ENCODE peak calls at places on chromosome 4, in nine cellular contexts. Q is heart left ventricle, T is stomach, Z is ovary, H is adrenal gland, N is H1, S is right lobe of liver, E is breast epithelium, F is K562. A is an unnamed sample.

GRCh38 chr4:136505020-136505419 is 1027.3 kb downstream of the PCDH18 start:
- DNase-seq in Q (no peak), Z (no peak), S (no peak), E (no peak), T (no peak), F (no peak), H (no peak), N (no peak), A (no peak)

GRCh38 chr4:93337196-93337595 is 491.4 kb upstream of the ATOH1 start:
- DNase-seq in Z (no peak), E (no peak), F (no peak), T (no peak), H (no peak), N (no peak), Q (no peak), S (no peak), A (no peak)

GRCh38 chr4:93810340-93810992 is 18.1 kb upstream of the ATOH1 start:
- DNase-seq in T (no peak), Q (no peak), E (no peak), N (no peak), F (no peak), S (no peak), Z (peak; percentile 38), H (no peak), A (no peak)

GRCh38 chr4:179465131-179465797 is 2023.0 kb upstream of the AGA start:
- DNase-seq in Q (no peak), T (no peak), E (no peak), S (no peak), H (no peak), Z (no peak), F (no peak), N (peak; percentile 17), A (no peak)

GRCh38 chr4:55297346-55297745 is 48.7 kb upstream of the SRD5A3 start:
- DNase-seq in H (no peak), Z (no peak), S (no peak), Q (no peak), F (peak; percentile 33), E (no peak), N (no peak), T (peak; percentile 58), A (no peak)

GRCh38 chr4:5470318-5470889 is 238.0 kb downstream of the EVC2 start:
- DNase-seq in E (peak; percentile 6), S (no peak), Z (no peak), F (no peak), N (no peak), H (no peak), T (no peak), Q (no peak), A (no peak)

GRCh38 chr4:168654206-168655174 is 157.6 kb downstream of the PALLD start:
- DNase-seq in E (no peak), T (peak; percentile 57), H (no peak), Z (no peak), Q (no peak), F (no peak), S (no peak), N (no peak), A (no peak)

GRCh38 chr4:165293061-165293460 is 34.4 kb upstream of the MSMO1 start:
- DNase-seq in H (no peak), F (no peak), Q (no peak), S (no peak), Z (no peak), E (no peak), T (no peak), N (peak; percentile 17), A (no peak)

GRCh38 chr4:21641696-21642095 is 306.9 kb downstream of the KCNIP4 start:
- DNase-seq in E (no peak), Z (no peak), H (no peak), S (no peak), F (no peak), N (no peak), Q (no peak), T (no peak), A (no peak)

GRCh38 chr4:182770969-182771330 is 146.2 kb downstream of the DCTD start:
- DNase-seq in Q (no peak), Z (no peak), H (no peak), N (no peak), T (no peak), E (no peak), F (no peak), S (no peak), A (no peak)

GRCh38 chr4:128056396-128056795 is 4.7 kb upstream of the LARP1B start:
- DNase-seq in H (no peak), F (no peak), N (no peak), E (no peak), Q (no peak), Z (no peak), T (no peak), S (no peak), A (no peak)

GRCh38 chr4:128060130-128060619 is 937 bp upstream of the LARP1B start:
- DNase-seq in S (no peak), Q (no peak), H (no peak), N (no peak), F (peak; percentile 12), E (no peak), T (no peak), Z (no peak), A (no peak)

GRCh38 chr4:128060620-128061565 is at the start of gene LARP1B:
- DNase-seq in E (peak; percentile 95), F (peak; percentile 95), Z (peak; percentile 94), Q (peak; percentile 96), N (peak; percentile 85), S (peak; percentile 99), T (peak; percentile 97), H (peak; percentile 98), A (peak; percentile 99)

GRCh38 chr4:128061566-128062536 is 739 bp downstream of the LARP1B start:
- DNase-seq in H (peak; percentile 79), Q (peak; percentile 59), N (no peak), S (peak; percentile 77), E (peak; percentile 56), Z (peak; percentile 40), T (peak; percentile 62), F (peak; percentile 49), A (peak; percentile 95)
- TF ChIP-seq POLR2A in H (peak; percentile 43), Q (no peak), N (peak; percentile 27), S (peak; percentile 29), E (no peak), Z (no peak), T (no peak), F (no peak), A (no peak)

DNA sequence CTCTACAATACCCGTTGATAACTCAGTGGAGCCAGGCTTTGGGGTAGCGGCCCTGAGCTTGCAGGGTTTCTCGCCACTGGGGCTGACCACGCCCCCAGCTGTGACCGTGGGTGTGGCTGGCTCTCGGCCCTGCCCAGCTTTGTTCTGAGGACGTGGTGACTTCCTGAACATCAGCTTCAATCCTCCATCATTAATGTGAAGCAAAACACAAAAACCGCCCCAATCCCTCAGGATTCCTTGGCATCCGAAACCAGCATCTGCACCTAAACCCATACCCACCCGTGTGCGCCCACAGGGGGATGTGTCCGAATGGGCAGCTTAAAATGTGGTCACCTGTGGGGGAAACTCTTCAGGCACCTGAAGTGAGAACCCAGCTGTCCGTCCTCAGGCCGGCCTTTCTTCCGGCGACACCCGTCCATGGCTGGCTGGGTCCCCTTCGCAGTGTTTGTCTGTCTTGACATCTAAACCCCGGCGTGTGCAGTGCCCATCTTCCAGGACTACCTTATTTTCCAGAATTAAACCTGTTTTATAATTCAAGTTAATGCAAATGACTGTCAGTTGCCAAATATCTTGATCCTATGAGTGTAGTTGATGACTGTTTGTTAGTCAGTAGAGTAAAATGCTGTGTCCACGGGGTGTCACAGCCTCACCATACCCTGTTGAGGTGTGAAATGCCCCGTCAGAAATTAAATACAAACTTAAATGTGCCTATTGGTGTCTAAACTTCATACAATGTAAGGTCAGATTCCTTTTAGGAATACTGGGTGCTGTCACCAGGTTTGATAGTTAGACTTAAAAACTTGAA is 27.3 kb downstream of the NELFA start:
- DNase-seq in F (peak; percentile 80), N (no peak), Z (no peak), E (no peak), T (peak; percentile 69), S (no peak), Q (no peak), H (no peak), A (peak; percentile 63)
- H3K27ac ChIP-seq in F (peak overlapping the region; percentile 3), N (peak overlapping the region; percentile 29), Z (no peak overlapping the region), E (no peak overlapping the region), T (no peak overlapping the region), S (no peak overlapping the region), Q (no peak overlapping the region), H (no peak overlapping the region), A (no peak overlapping the region)

DNA sequence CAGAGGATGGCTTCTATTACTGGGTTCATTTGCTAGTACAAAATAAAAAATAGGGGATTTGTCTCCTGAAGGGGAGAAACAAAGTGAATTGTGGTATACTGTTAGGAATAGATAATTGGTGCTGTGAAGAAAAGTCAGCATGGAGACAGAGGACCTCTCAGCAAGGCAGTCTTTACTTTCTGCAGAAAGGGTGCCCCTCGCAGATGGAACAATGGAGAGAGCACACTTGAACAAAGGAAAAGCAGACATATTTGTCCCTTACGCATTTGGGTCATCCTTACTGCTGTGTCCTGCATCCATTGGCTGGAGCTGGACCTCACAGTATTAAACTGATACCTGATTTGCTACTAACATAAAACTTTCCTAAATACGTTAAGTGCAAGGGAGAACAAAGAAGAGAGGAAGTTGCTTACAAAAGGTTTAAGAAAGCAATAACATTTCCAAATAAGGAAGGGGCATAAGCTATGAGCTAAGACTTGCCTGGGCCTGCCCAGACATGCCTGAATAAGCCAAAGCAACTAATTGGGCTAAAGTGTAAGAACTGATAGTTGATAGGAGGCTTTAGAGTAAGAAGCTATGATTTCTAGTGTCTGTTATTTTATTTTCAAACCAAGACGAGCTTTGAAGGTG is 83.8 kb downstream of the CCKAR start:
- DNase-seq in F (no peak), N (no peak), Q (no peak), Z (no peak), T (no peak), E (no peak), H (no peak), S (no peak), A (no peak)
- H3K36me3 ChIP-seq in F (peaks cover 11% of the 10 kb centered on the region), N (no peaks in the 10 kb centered on the region), Q (peaks cover 10% of the 10 kb centered on the region), Z (no peaks in the 10 kb centered on the region), T (peaks cover 14% of the 10 kb centered on the region), E (no peaks in the 10 kb centered on the region), H (no peaks in the 10 kb centered on the region), S (no peaks in the 10 kb centered on the region), A (no peaks in the 10 kb centered on the region)

GRCh38 chr4:48686369-48686768 is 93.7 kb downstream of the FRYL start:
- DNase-seq in T (no peak), F (no peak), S (no peak), Q (no peak), E (no peak), N (no peak), Z (no peak), H (no peak), A (no peak)
- TF ChIP-seq POLR2A in T (no peak), F (no peak), S (no peak), Q (no peak), E (no peak), N (no peak), Z (no peak), H (no peak), A (no peak)

GRCh38 chr4:48243897-48244296 is 25.7 kb downstream of the TEC start:
- DNase-seq in F (no peak), Z (no peak), S (no peak), T (no peak), H (no peak), E (no peak), Q (no peak), N (no peak), A (no peak)
- H3K27ac ChIP-seq in F (peak overlapping the region; percentile 35), Z (no peak overlapping the region), S (no peak overlapping the region), T (no peak overlapping the region), H (no peak overlapping the region), E (no peak overlapping the region), Q (no peak overlapping the region), N (no peak overlapping the region), A (no peak overlapping the region)

GRCh38 chr4:1937550-1937949 is 66.4 kb downstream of the NSD2 start:
- DNase-seq in E (no peak), N (no peak), H (no peak), Q (no peak), T (no peak), S (no peak), F (no peak), Z (no peak), A (no peak)
- H3K36me3 ChIP-seq in E (no peaks in the 10 kb centered on the region), N (peaks cover 15% of the 10 kb centered on the region), H (no peaks in the 10 kb centered on the region), Q (peaks cover 82% of the 10 kb centered on the region), T (peaks cover 67% of the 10 kb centered on the region), S (peaks cover 8% of the 10 kb centered on the region), F (peaks cover 80% of the 10 kb centered on the region), Z (no peaks in the 10 kb centered on the region), A (peaks cover 54% of the 10 kb centered on the region)